ENCODE peak calls at places on chromosomes 7 and 10, in nine cellular contexts. N is BE2C, B is astrocyte, I is PC-3, S is heart right ventricle, G is mesendoderm, T is ascending aorta, H is neural progenitor cell, K is lower lobe of right lung. Z is an unnamed sample.
A peak's percentile ranks its signal among the peaks of the same experiment; 100 is the strongest.

GRCh38 chr10:44572146-44572545 is 187.2 kb upstream of the CXCL12 start:
- DNase-seq in S (no peak), T (no peak), H (no peak), B (no peak), G (no peak), I (no peak), N (no peak), K (no peak), Z (no peak)

GRCh38 chr7:123096976-123097375 is 101.5 kb upstream of the TAS2R16 start:
- DNase-seq in S (no peak), K (no peak), B (no peak), T (no peak), H (no peak), G (no peak), N (no peak), I (no peak), Z (no peak)

GRCh38 chr10:109773818-109774440 is 149.4 kb downstream of the XPNPEP1 start:
- DNase-seq in H (peak; percentile 48), T (no peak), K (no peak), G (peak; percentile 53), I (peak; percentile 61), N (no peak), S (no peak), B (no peak), Z (no peak)

GRCh38 chr10:27099448-27099847 is 846 bp downstream of the ANKRD26 start:
- DNase-seq in N (no peak), T (no peak), I (no peak), B (no peak), K (no peak), S (no peak), G (no peak), H (no peak), Z (no peak)

GRCh38 chr7:2076649-2077064 is 156.1 kb downstream of the MAD1L1 start:
- DNase-seq in T (no peak), B (no peak), I (no peak), H (no peak), G (no peak), S (no peak), N (no peak), K (no peak), Z (no peak)

GRCh38 chr10:8065651-8066050 is 11.2 kb downstream of the GATA3 start:
- DNase-seq in H (no peak), B (peak; percentile 70), T (no peak), I (no peak), S (no peak), N (no peak), G (no peak), K (no peak), Z (no peak)

GRCh38 chr10:1527951-1528350 is 209.4 kb downstream of the ADARB2 start:
- DNase-seq in T (no peak), S (no peak), N (no peak), B (no peak), K (no peak), H (no peak), G (no peak), I (no peak), Z (no peak)

GRCh38 chr7:80335473-80336232 is 176.2 kb downstream of the GNAT3 start:
- DNase-seq in G (peak; percentile 47), T (no peak), H (peak; percentile 50), B (no peak), K (no peak), N (no peak), I (no peak), S (no peak), Z (no peak)

GRCh38 chr10:80411267-80411668 is 2.9 kb downstream of the PRXL2A start:
- DNase-seq in B (no peak), I (no peak), K (no peak), N (peak; percentile 76), T (no peak), G (no peak), H (no peak), S (no peak), Z (no peak)

GRCh38 chr10:71529203-71529537 is 132.4 kb downstream of the CDH23 start:
- DNase-seq in K (no peak), G (no peak), S (no peak), N (no peak), H (no peak), B (no peak), I (no peak), T (no peak), Z (no peak)

GRCh38 chr10:71533936-71534335 is 137.2 kb downstream of the CDH23 start:
- DNase-seq in S (no peak), N (no peak), G (no peak), I (no peak), K (no peak), B (no peak), H (no peak), T (no peak), Z (no peak)

GRCh38 chr10:71530781-71531180 is 134.1 kb downstream of the CDH23 start:
- DNase-seq in G (no peak), T (no peak), N (no peak), I (no peak), S (no peak), K (no peak), B (no peak), H (no peak), Z (no peak)

GRCh38 chr10:71532878-71533277 is 136.2 kb downstream of the CDH23 start:
- DNase-seq in I (no peak), N (no peak), G (no peak), B (no peak), T (no peak), S (no peak), K (no peak), H (no peak), Z (no peak)

DNA sequence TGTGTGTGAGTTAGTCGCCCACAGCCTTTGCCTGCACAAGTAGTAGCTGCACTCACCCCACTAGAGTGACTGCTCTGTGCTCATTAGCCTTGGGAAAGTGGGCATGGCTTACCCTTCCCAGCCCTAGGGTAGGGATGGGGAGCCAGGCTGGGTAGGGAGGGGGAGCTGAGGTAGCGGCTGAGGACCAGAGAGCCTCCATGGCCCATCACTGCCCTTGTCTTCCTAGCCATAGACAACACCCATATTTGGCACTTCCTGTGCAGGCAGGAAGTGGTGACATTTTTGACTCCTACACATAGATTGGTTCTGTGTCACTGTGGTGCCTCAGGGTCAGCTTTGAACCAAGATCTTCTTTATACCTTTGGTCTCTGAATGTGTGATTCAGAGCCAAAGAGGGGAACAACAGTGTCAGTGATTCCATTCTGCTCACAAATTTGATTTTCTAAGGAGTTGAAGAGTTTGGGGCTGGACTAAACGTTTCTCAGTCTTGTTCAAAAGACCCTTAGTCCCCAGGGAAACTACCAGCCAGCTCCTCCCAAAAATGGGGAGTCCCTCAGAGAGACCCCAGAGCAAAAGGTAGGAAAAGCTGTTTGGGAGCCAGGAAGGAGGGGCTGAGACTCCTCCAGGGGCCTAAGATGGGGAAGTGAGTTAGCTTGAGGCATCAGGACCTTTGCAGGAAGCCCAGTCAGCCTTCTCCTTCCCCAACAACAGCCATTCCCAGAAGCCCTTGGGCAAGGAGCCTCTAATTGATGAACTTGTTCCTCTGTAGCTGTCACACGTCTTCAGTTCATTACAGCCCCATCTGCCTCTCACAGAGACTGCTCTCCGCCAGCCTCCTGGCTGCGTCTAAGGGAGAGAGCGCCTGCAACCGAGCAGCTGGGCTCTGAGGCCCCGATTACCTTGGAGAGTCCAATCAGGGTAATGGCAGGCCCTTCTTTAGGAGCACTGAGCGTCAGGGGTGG is 135.0 kb downstream of the CDH23 start:
- DNase-seq in H (peak; percentile 49), S (no peak), T (no peak), G (no peak), I (no peak), B (no peak), K (no peak), N (no peak), Z (no peak)
- H3K27me3 ChIP-seq in H (no peaks in the 10 kb centered on the region), S (no peaks in the 10 kb centered on the region), T (no peaks in the 10 kb centered on the region), G (no peaks in the 10 kb centered on the region), I (no peaks in the 10 kb centered on the region), B (no peaks in the 10 kb centered on the region), K (no peaks in the 10 kb centered on the region), N (no peaks in the 10 kb centered on the region), Z (no peaks in the 10 kb centered on the region)

GRCh38 chr7:26083113-26083512 is 68.9 kb upstream of the NFE2L3 start:
- DNase-seq in N (no peak), K (no peak), G (no peak), H (peak; percentile 55), I (peak; percentile 88), B (peak; percentile 65), S (no peak), T (no peak), Z (no peak)
- H3K27me3 ChIP-seq in N (peaks cover 60% of the 10 kb centered on the region), K (no peaks in the 10 kb centered on the region), G (no peaks in the 10 kb centered on the region), H (no peaks in the 10 kb centered on the region), I (no peaks in the 10 kb centered on the region), B (peaks cover 12% of the 10 kb centered on the region), S (peaks cover 48% of the 10 kb centered on the region), T (no peaks in the 10 kb centered on the region), Z (peaks cover 23% of the 10 kb centered on the region)

DNA sequence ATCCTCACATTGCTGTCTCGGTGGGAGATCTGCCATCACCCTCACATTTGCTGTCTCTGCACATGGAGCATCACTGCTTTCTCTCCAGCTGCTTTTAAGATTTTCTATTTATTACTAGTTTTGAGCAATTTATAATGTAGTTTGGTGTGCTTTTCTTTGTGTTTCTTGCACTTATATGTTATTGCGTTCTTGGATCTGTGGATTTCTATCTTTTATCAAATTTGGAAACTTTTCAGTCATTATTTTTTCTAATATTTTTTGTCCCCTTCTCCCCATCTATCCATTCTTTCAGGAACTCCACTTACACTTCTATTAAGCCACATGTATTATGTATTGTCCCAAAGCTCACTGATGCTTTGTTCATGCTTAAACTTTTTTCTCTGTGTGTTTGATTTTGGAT is 108.9 kb downstream of the FOXL3 start:
- DNase-seq in H (no peak), G (no peak), S (no peak), N (no peak), T (no peak), I (no peak), B (no peak), K (no peak), Z (no peak)
- H3K27me3 ChIP-seq in H (no peaks in the 10 kb centered on the region), G (no peaks in the 10 kb centered on the region), S (peaks cover 5% of the 10 kb centered on the region), N (peaks cover 6% of the 10 kb centered on the region), T (no peaks in the 10 kb centered on the region), I (peaks cover 20% of the 10 kb centered on the region), B (no peaks in the 10 kb centered on the region), K (peaks cover 3% of the 10 kb centered on the region), Z (peaks cover 8% of the 10 kb centered on the region)

GRCh38 chr7:121562274-121562673 is 166.2 kb upstream of the FAM3C start:
- DNase-seq in B (peak; percentile 42), N (no peak), I (no peak), G (peak; percentile 54), K (no peak), T (no peak), H (no peak), S (no peak), Z (no peak)
- H3K27me3 ChIP-seq in B (no peaks in the 10 kb centered on the region), N (no peaks in the 10 kb centered on the region), I (no peaks in the 10 kb centered on the region), G (no peaks in the 10 kb centered on the region), K (no peaks in the 10 kb centered on the region), T (no peaks in the 10 kb centered on the region), H (no peaks in the 10 kb centered on the region), S (no peaks in the 10 kb centered on the region), Z (no peaks in the 10 kb centered on the region)

DNA sequence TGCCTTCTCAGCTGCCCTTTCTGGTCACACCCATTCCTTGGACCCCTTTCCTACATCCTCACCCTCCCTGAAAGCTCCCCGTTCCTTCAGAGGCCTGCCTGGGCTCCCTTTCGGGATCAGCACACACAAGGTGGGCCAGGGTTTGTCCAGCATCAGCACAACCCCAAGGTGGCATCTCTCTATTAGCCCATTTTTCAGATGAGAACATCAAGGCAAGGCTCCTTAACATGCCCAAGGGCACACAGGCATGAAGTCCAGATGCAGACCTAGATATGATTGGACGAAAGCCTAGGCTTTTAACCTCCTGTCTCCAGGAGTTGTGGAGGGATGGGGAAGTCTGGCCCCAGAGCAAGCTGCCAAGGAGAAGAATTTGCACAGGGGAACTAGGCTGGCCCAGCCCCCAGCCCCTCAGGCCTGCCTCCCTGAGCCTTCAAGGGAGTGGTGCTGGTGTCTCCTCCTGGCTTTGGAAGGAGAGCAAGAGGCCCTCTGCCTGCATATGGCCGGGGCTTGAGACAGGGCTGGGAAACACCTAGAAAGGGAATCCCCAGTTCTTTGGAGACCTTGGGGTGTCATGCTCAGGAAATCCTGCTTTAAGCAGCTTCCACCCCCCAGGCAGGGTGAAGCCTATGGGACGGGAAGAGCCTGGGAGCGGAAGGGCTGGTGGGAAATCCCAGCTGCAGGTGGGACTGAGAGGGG is 9.0 kb upstream of the VSIR start:
- DNase-seq in S (no peak), N (no peak), G (no peak), B (no peak), K (peak; percentile 32), I (no peak), T (no peak), H (no peak), Z (no peak)
- H3K27me3 ChIP-seq in S (no peaks in the 10 kb centered on the region), N (no peaks in the 10 kb centered on the region), G (no peaks in the 10 kb centered on the region), B (peaks cover 4% of the 10 kb centered on the region), K (no peaks in the 10 kb centered on the region), I (no peaks in the 10 kb centered on the region), T (no peaks in the 10 kb centered on the region), H (no peaks in the 10 kb centered on the region), Z (no peaks in the 10 kb centered on the region)